ENCODE peak calls at places on chromosomes 13 and 19, in nine cellular contexts. F is GM23338, Z is PC-3, B is GM23248, Y is HCT116, E is neural progenitor cell, N is SK-N-SH, P is OCI-LY7, L is MM.1S. R is an unnamed sample.

GRCh38 chr19:49820125-49820524 is 2.0 kb downstream of the MED25 start:
- DNase-seq in N (no peak), P (no peak), Z (no peak), E (no peak), Y (no peak), B (no peak), F (no peak), L (no peak), R (peak)

GRCh38 chr13:104898484-104898883 is 1637.0 kb downstream of the EFNB2 start:
- DNase-seq in Y (no peak), Z (no peak), B (no peak), N (no peak), L (no peak), F (no peak), E (no peak), P (no peak), R (no peak)

GRCh38 chr19:56312787-56313343 is 1.8 kb downstream of the ZSCAN5A start:
- DNase-seq in N (no peak), P (no peak), F (no peak), L (no peak), Z (no peak), Y (no peak), B (no peak), E (no peak), R (no peak)

GRCh38 chr19:277581-278165 is 13.5 kb downstream of the PLPP2 start:
- DNase-seq in Z (no peak), N (peak), E (peak), Y (no peak), L (no peak), B (peak), F (peak), P (no peak), R (peak)

GRCh38 chr13:111043575-111043982 is 71.5 kb upstream of the ARHGEF7 start:
- DNase-seq in P (no peak), N (no peak), E (no peak), F (no peak), Y (no peak), Z (peak), B (peak), L (no peak), R (no peak)

GRCh38 chr13:25922373-25922772 is 129.4 kb downstream of the SHISA2 start:
- DNase-seq in B (no peak), N (no peak), Y (no peak), P (no peak), E (no peak), F (peak), Z (no peak), L (no peak), R (no peak)

GRCh38 chr19:41740415-41741243 is 14.7 kb upstream of the CEACAM6 start:
- DNase-seq in E (no peak), Z (no peak), P (no peak), N (no peak), F (peak), B (no peak), Y (no peak), L (no peak), R (no peak)

GRCh38 chr19:35742121-35742724 is at the start of gene IGFLR1:
- DNase-seq in F (no peak), P (peak), Y (no peak), L (peak), E (no peak), B (no peak), Z (no peak), N (no peak), R (no peak)

GRCh38 chr13:103517066-103517767 is 451.0 kb upstream of the SLC10A2 start:
- DNase-seq in F (no peak), B (no peak), L (peak), Y (no peak), E (no peak), N (no peak), Z (no peak), P (no peak), R (peak)

GRCh38 chr19:15251749-15252397 is 19.6 kb upstream of the EPHX3 start:
- DNase-seq in L (no peak), E (peak), F (peak), P (no peak), N (peak), Y (no peak), Z (peak), B (peak), R (peak)

GRCh38 chr13:97429681-97430081 is 4.3 kb upstream of the RAP2A start:
- DNase-seq in L (no peak), E (no peak), F (no peak), Y (no peak), B (peak), Z (no peak), P (no peak), N (no peak), R (no peak)
- H3K4me3 ChIP-seq in L (no peak), E (no peak), F (no peak), Y (no peak), B (peak), Z (no peak), P (no peak), N (peak), R (no peak)

GRCh38 chr13:113836917-113837553 is 26.8 kb downstream of the GAS6 start:
- DNase-seq in L (no peak), F (no peak), B (peak), P (no peak), E (no peak), Y (peak), Z (peak), N (peak), R (peak)
- TF ChIP-seq EZH2phosphoT487 in L (no peak), F (no peak), B (no peak), P (no peak), E (no peak), Y (no peak), Z (no peak), N (no peak), R (no peak)

GRCh38 chr13:106349080-106349841 is 186.2 kb downstream of the EFNB2 start:
- DNase-seq in N (peak), E (peak), Y (peak), L (no peak), F (peak), Z (peak), B (no peak), P (no peak), R (peak)
- H3K4me3 ChIP-seq in N (peak), E (peak), Y (peak), L (no peak), F (peak), Z (peak), B (no peak), P (no peak), R (no peak)

DNA sequence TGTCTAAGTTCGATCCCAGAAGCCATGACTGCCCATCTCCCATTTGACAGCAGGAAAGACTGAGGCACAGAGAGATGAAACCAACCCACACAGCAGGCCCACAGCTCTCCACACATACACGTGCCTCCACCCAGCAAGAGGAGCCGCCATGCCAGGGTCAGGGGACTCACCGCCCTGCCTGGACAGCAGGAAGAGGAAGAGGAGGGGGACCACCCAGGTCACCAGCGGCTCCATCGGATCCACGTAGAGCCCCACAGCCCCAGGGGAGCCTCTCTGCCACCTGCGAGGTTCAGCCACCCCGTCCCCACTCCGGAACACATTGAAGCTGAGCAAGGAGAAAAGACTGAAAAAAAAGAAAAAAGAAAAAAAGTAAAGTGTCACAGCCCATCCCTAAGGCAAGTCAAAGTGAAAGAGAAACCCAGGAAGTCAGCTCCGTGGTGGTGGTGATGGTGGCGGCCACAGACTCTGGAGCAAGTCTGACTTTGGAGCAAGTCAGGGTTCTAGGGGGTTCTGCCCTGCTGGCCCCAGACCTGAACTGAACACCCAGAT is at the start of gene IL12RB1:
- DNase-seq in E (no peak), Y (no peak), L (peak), B (no peak), Z (no peak), N (no peak), P (peak), F (no peak), R (no peak)
- TF ChIP-seq EZH2phosphoT487 in E (no peak), Y (no peak), L (no peak), B (no peak), Z (no peak), N (no peak), P (no peak), F (no peak), R (no peak)

DNA sequence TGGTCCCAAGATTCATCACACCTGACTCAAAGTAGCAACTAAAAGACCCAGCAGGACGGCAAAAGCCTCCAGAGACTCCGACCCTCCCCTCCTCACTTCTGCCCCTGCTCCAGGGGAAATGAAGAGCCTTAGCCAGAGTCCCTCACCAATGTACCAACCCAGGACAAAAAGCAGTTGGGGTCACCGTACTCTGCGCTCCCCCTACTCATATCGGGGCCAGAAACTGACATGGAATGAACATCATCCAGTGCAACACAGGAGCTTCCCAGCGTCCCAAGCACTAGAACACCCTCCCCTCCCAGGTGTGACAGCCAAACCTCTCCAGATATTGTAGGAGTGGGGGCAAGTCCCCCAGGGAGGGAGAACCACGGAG is 1.7 kb downstream of the EEF2 start:
- DNase-seq in E (no peak), F (no peak), P (no peak), N (peak), B (no peak), Y (no peak), Z (no peak), L (no peak), R (no peak)
- H3K4me3 ChIP-seq in E (peak), F (peak), P (peak), N (peak), B (peak), Y (peak), Z (peak), L (peak), R (peak)

DNA sequence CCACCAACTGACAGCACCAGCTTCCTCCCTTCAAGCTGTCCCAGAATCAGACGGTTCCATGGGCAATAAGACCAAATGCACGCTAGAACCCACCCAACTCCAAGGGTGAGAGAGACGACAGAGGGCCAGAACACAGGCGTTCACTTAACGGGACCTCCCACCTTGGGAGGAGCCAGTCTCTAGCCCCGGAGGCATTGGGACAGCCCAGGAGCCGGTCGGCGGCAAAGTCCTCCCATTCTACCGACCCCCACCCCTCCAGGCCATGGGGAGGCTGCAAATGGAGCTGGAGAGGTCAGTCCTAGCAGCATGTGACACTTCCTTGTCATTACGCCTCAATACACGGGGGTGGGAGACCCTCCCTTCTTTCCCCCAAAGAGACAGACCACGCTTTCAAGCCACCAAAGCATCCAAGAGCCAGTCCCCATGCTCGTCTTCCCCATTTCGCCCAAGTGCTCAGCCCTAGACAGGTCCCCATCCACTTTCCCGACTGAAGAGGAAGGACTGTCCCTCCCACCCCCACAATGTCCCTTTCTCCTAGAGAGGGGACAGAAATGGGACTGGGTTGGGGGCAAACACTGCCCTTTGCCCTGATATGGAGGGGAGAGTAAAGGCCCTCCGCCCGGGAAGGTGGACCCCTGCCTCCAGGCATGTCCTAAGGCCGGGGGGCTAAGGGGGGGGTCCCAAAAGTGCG is 967 bp downstream of the KHSRP start:
- DNase-seq in L (peak), N (peak), F (peak), Y (no peak), Z (peak), P (peak), B (peak), E (peak), R (peak)
- TF ChIP-seq EZH2phosphoT487 in L (no peak), N (no peak), F (no peak), Y (no peak), Z (no peak), P (no peak), B (no peak), E (no peak), R (no peak)

R was measured in hepatocyte.